ENCODE peak calls at places on chromosomes 13 and 19, in seven cellular contexts. Y, F, V, I, E, Z and T are unnamed samples.

GRCh38 chr19:14473073-14473790 is 1.9 kb downstream of the PTGER1 start:
- DNase-seq in I (no peak), Y (peak), F (no peak), V (peak), E (no peak), Z (no peak), T (no peak)

GRCh38 chr13:50360637-50361036 is 345.4 kb downstream of the KCNRG start:
- DNase-seq in Z (no peak), F (no peak), V (no peak), E (no peak), I (no peak), Y (no peak), T (no peak)

GRCh38 chr19:16841391-16841926 is 12.3 kb downstream of the SIN3B start:
- DNase-seq in E (no peak), I (no peak), Y (no peak), Z (no peak), F (no peak), V (no peak), T (no peak)

GRCh38 chr19:19615086-19615485 is 3.4 kb downstream of the PBX4 start:
- DNase-seq in F (no peak), I (no peak), E (no peak), V (no peak), Z (no peak), Y (no peak), T (no peak)

GRCh38 chr19:30602661-30603322 is 230.6 kb downstream of the ZNF536 start:
- DNase-seq in I (no peak), F (no peak), E (no peak), Z (no peak), Y (no peak), V (no peak), T (no peak)

GRCh38 chr19:19460258-19460731 is 54.8 kb downstream of the GATAD2A start:
- DNase-seq in V (no peak), E (no peak), I (no peak), F (no peak), Y (no peak), Z (peak), T (no peak)

GRCh38 chr13:33742321-33742720 is 75.6 kb upstream of the RFC3 start:
- DNase-seq in E (no peak), Y (no peak), Z (no peak), F (no peak), V (no peak), I (no peak), T (no peak)

GRCh38 chr13:100392709-100393630 is 195.6 kb downstream of the GGACT start:
- DNase-seq in I (peak), Y (peak), Z (peak), F (peak), V (no peak), E (peak), T (peak)

GRCh38 chr19:31352782-31353651 is 3.8 kb upstream of the TSHZ3 start:
- DNase-seq in E (no peak), V (peak), I (peak), Y (no peak), F (no peak), Z (no peak), T (no peak)

GRCh38 chr19:51904331-51905165 is at the start of gene ZNF649:
- DNase-seq in I (peak), F (peak), V (peak), Y (peak), Z (peak), E (peak), T (peak)

GRCh38 chr19:6060600-6061391 is 49.5 kb downstream of the RFX2 start:
- DNase-seq in Y (peak), F (no peak), Z (no peak), I (peak), V (no peak), E (no peak), T (peak)

GRCh38 chr13:28636677-28637317 is 22.1 kb upstream of the POMP start:
- DNase-seq in E (peak), Z (peak), I (peak), Y (peak), F (peak), V (peak), T (peak)